ENCODE peak calls at places on chromosomes 16 and 17, in seven cellular contexts. One of them, this sample, is unnamed.

GRCh38 chr16:67992661-67993206 is 6.5 kb downstream of the DPEP2 start:
- DNase-seq in suprapubic skin: no peak
- DNase-seq in keratinocyte: no peak
- DNase-seq in upper lobe of right lung: no peak
- DNase-seq in GM12865: peak; percentile 28
- DNase-seq in CD8-positive, alpha-beta T cell: no peak
- DNase-seq in H1: no peak
- DNase-seq in this sample: no peak

GRCh38 chr16:48272837-48273421 is 25.6 kb upstream of the ABCC11 start:
- DNase-seq in suprapubic skin: no peak
- DNase-seq in keratinocyte: no peak
- DNase-seq in upper lobe of right lung: no peak
- DNase-seq in GM12865: no peak
- DNase-seq in CD8-positive, alpha-beta T cell: no peak
- DNase-seq in H1: no peak
- DNase-seq in this sample: no peak

GRCh38 chr17:48173191-48173590 is 65.6 kb downstream of the SNX11 start:
- DNase-seq in suprapubic skin: no peak
- DNase-seq in keratinocyte: no peak
- DNase-seq in upper lobe of right lung: no peak
- DNase-seq in GM12865: no peak
- DNase-seq in CD8-positive, alpha-beta T cell: no peak
- DNase-seq in H1: no peak
- DNase-seq in this sample: no peak

GRCh38 chr16:7324306-7324705 is 8.3 kb upstream of the RBFOX1 start:
- DNase-seq in suprapubic skin: no peak
- DNase-seq in keratinocyte: no peak
- DNase-seq in upper lobe of right lung: no peak
- DNase-seq in GM12865: no peak
- DNase-seq in CD8-positive, alpha-beta T cell: no peak
- DNase-seq in H1: no peak
- DNase-seq in this sample: no peak

GRCh38 chr16:66588981-66589713 is 9.9 kb downstream of the CMTM2 start:
- DNase-seq in suprapubic skin: no peak
- DNase-seq in keratinocyte: no peak
- DNase-seq in upper lobe of right lung: peak; percentile 82
- DNase-seq in GM12865: peak; percentile 73
- DNase-seq in CD8-positive, alpha-beta T cell: peak; percentile 81
- DNase-seq in H1: peak; percentile 73
- DNase-seq in this sample: no peak

GRCh38 chr16:12390644-12391043 is 413.0 kb downstream of the CPPED1 start:
- DNase-seq in suprapubic skin: no peak
- DNase-seq in keratinocyte: no peak
- DNase-seq in upper lobe of right lung: no peak
- DNase-seq in GM12865: no peak
- DNase-seq in CD8-positive, alpha-beta T cell: no peak
- DNase-seq in H1: no peak
- DNase-seq in this sample: no peak

GRCh38 chr16:51755039-51755501 is 604.0 kb upstream of the SALL1 start:
- DNase-seq in suprapubic skin: no peak
- DNase-seq in keratinocyte: no peak
- DNase-seq in upper lobe of right lung: no peak
- DNase-seq in GM12865: no peak
- DNase-seq in CD8-positive, alpha-beta T cell: no peak
- DNase-seq in H1: no peak
- DNase-seq in this sample: no peak

GRCh38 chr17:82602986-82603385 is 45.3 kb downstream of the WDR45B start:
- DNase-seq in suprapubic skin: no peak
- DNase-seq in keratinocyte: no peak
- DNase-seq in upper lobe of right lung: no peak
- DNase-seq in GM12865: peak; percentile 77
- DNase-seq in CD8-positive, alpha-beta T cell: no peak
- DNase-seq in H1: no peak
- DNase-seq in this sample: no peak

GRCh38 chr17:8383143-8383974 is at the start of gene RPL26:
- DNase-seq in suprapubic skin: peak; percentile 98
- DNase-seq in keratinocyte: peak; percentile 93
- DNase-seq in upper lobe of right lung: peak; percentile 96
- DNase-seq in GM12865: peak; percentile 98
- DNase-seq in CD8-positive, alpha-beta T cell: peak; percentile 96
- DNase-seq in H1: peak; percentile 96
- DNase-seq in this sample: peak; percentile 91
- TF ChIP-seq CTCF in suprapubic skin: peak; percentile 97
- TF ChIP-seq CTCF in keratinocyte: peak; percentile 97
- TF ChIP-seq CTCF in upper lobe of right lung: peak; percentile 99
- TF ChIP-seq CTCF in GM12865: peak; percentile 78
- TF ChIP-seq CTCF in CD8-positive, alpha-beta T cell: peak; percentile 100
- TF ChIP-seq CTCF in H1: peak; percentile 84
- TF ChIP-seq CTCF in this sample: peak; percentile 90

DNA sequence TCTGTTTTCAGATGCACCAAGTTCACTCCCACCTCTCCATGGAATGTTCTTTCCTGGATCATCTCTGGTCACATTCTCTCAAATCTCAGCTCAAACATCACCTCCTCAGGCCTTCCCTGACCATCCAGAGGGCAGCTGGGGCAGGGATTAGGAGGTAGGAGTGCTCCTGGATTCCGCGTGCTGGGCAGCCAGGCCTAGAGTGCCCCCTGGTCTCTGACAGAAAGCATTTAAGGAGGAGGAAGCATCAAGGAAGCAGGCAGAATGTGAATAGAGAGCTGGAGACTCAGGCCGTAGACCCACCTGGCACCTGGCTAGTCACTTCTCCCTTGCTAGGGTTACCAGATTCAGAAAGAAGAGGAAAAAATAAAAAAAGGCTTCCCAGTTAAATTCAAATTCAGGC is 2.5 kb upstream of the CYB561 start:
- DNase-seq in suprapubic skin: no peak
- DNase-seq in keratinocyte: no peak
- DNase-seq in upper lobe of right lung: no peak
- DNase-seq in GM12865: no peak
- DNase-seq in CD8-positive, alpha-beta T cell: no peak
- DNase-seq in H1: no peak
- DNase-seq in this sample: no peak
- H3K4me3 ChIP-seq in suprapubic skin: no peak overlapping the region
- H3K4me3 ChIP-seq in keratinocyte: no peak overlapping the region
- H3K4me3 ChIP-seq in upper lobe of right lung: no peak overlapping the region
- H3K4me3 ChIP-seq in GM12865: no peak overlapping the region
- H3K4me3 ChIP-seq in CD8-positive, alpha-beta T cell: no peak overlapping the region
- H3K4me3 ChIP-seq in H1: no peak overlapping the region
- H3K4me3 ChIP-seq in this sample: no peak overlapping the region

DNA sequence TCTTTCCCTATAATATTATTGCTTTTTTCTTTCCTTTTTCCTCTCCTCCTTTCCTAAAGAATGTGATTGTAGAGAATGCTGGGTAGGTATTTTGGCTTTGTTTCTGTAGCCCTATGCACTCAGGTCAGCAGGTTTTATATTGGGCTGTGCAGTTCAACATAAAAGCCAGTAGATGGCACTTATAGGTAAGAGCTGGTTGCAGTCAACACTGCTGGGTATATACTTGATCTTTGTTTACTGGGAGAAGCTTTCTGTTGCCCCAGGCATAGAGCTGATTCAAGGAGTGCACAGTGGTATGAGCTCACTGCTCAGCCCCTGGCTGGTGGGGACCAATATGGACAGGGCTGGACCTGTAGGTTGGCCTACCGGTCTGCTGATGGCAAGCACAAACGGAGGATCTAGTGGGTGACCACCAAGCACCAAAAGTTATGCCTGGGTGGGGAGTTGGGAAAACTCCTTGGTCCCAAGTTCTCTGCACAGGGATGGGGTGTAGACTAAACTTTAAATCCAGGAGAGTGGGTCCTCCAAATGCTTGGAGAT is 378.9 kb downstream of the PMP22 start:
- DNase-seq in suprapubic skin: no peak
- DNase-seq in keratinocyte: peak; percentile 36
- DNase-seq in upper lobe of right lung: no peak
- DNase-seq in GM12865: no peak
- DNase-seq in CD8-positive, alpha-beta T cell: no peak
- DNase-seq in H1: no peak
- DNase-seq in this sample: no peak
- TF ChIP-seq CTCF in suprapubic skin: no peak
- TF ChIP-seq CTCF in keratinocyte: peak; percentile 39
- TF ChIP-seq CTCF in upper lobe of right lung: no peak
- TF ChIP-seq CTCF in GM12865: no peak
- TF ChIP-seq CTCF in CD8-positive, alpha-beta T cell: no peak
- TF ChIP-seq CTCF in H1: peak; percentile 57
- TF ChIP-seq CTCF in this sample: peak; percentile 24

GRCh38 chr17:77383613-77384608 is 243.1 kb downstream of the SEC14L1 start:
- DNase-seq in suprapubic skin: no peak
- DNase-seq in keratinocyte: no peak
- DNase-seq in upper lobe of right lung: no peak
- DNase-seq in GM12865: no peak
- DNase-seq in CD8-positive, alpha-beta T cell: no peak
- DNase-seq in H1: no peak
- DNase-seq in this sample: no peak

GRCh38 chr17:77381185-77381700 is 240.5 kb downstream of the SEC14L1 start:
- DNase-seq in suprapubic skin: no peak
- DNase-seq in keratinocyte: no peak
- DNase-seq in upper lobe of right lung: no peak
- DNase-seq in GM12865: no peak
- DNase-seq in CD8-positive, alpha-beta T cell: no peak
- DNase-seq in H1: no peak
- DNase-seq in this sample: no peak

GRCh38 chr17:77382966-77383612 is 242.3 kb downstream of the SEC14L1 start:
- DNase-seq in suprapubic skin: no peak
- DNase-seq in keratinocyte: no peak
- DNase-seq in upper lobe of right lung: no peak
- DNase-seq in GM12865: no peak
- DNase-seq in CD8-positive, alpha-beta T cell: no peak
- DNase-seq in H1: no peak
- DNase-seq in this sample: no peak

GRCh38 chr17:77381731-77382130 is 241.0 kb downstream of the SEC14L1 start:
- DNase-seq in suprapubic skin: no peak
- DNase-seq in keratinocyte: no peak
- DNase-seq in upper lobe of right lung: no peak
- DNase-seq in GM12865: no peak
- DNase-seq in CD8-positive, alpha-beta T cell: no peak
- DNase-seq in H1: no peak
- DNase-seq in this sample: no peak

DNA sequence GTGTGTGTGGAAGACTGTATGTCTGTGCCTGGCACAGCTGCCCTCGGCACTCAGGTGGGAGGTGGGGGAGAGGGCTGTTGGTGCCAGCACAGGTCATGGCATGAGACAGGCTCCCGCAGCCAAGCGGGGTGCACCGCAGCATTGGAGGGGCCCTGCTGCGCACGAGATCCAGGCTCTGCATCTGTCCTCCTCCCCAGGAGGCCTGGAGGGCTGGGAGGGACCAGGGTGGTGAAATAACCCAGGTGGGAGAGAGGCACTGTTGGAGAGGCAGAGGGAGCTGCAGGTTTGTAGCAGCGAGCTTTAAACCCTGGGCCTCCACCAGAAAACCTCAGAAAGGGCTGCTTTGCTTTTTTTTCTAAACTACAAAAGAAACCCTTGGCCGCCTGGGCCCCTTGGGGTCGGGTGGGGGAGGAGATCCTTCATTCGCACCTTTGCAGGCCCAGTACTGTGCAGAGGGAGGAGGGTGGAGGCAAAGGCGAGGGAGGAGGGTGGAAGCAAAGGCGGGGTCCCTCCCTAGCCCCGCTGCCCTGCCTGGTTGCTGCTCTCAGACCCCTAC is 241.7 kb downstream of the SEC14L1 start:
- DNase-seq in suprapubic skin: no peak
- DNase-seq in keratinocyte: no peak
- DNase-seq in upper lobe of right lung: no peak
- DNase-seq in GM12865: peak; percentile 28
- DNase-seq in CD8-positive, alpha-beta T cell: peak; percentile 84
- DNase-seq in H1: no peak
- DNase-seq in this sample: no peak
- H3K4me3 ChIP-seq in suprapubic skin: no peak overlapping the region
- H3K4me3 ChIP-seq in keratinocyte: no peak overlapping the region
- H3K4me3 ChIP-seq in upper lobe of right lung: no peak overlapping the region
- H3K4me3 ChIP-seq in GM12865: no peak overlapping the region
- H3K4me3 ChIP-seq in CD8-positive, alpha-beta T cell: peak overlapping the region; percentile 34
- H3K4me3 ChIP-seq in H1: no peak overlapping the region
- H3K4me3 ChIP-seq in this sample: no peak overlapping the region

GRCh38 chr17:81442791-81443190 is 47.5 kb downstream of the BAHCC1 start:
- DNase-seq in suprapubic skin: no peak
- DNase-seq in keratinocyte: no peak
- DNase-seq in upper lobe of right lung: no peak
- DNase-seq in GM12865: no peak
- DNase-seq in CD8-positive, alpha-beta T cell: no peak
- DNase-seq in H1: no peak
- DNase-seq in this sample: no peak

GRCh38 chr17:81439926-81440450 is 44.7 kb downstream of the BAHCC1 start:
- DNase-seq in suprapubic skin: no peak
- DNase-seq in keratinocyte: no peak
- DNase-seq in upper lobe of right lung: no peak
- DNase-seq in GM12865: no peak
- DNase-seq in CD8-positive, alpha-beta T cell: no peak
- DNase-seq in H1: no peak
- DNase-seq in this sample: no peak

GRCh38 chr17:81438688-81439087 is 43.4 kb downstream of the BAHCC1 start:
- DNase-seq in suprapubic skin: no peak
- DNase-seq in keratinocyte: no peak
- DNase-seq in upper lobe of right lung: no peak
- DNase-seq in GM12865: no peak
- DNase-seq in CD8-positive, alpha-beta T cell: no peak
- DNase-seq in H1: no peak
- DNase-seq in this sample: no peak

GRCh38 chr17:81438024-81438664 is 42.9 kb downstream of the BAHCC1 start:
- DNase-seq in suprapubic skin: no peak
- DNase-seq in keratinocyte: no peak
- DNase-seq in upper lobe of right lung: no peak
- DNase-seq in GM12865: no peak
- DNase-seq in CD8-positive, alpha-beta T cell: no peak
- DNase-seq in H1: no peak
- DNase-seq in this sample: no peak

DNA sequence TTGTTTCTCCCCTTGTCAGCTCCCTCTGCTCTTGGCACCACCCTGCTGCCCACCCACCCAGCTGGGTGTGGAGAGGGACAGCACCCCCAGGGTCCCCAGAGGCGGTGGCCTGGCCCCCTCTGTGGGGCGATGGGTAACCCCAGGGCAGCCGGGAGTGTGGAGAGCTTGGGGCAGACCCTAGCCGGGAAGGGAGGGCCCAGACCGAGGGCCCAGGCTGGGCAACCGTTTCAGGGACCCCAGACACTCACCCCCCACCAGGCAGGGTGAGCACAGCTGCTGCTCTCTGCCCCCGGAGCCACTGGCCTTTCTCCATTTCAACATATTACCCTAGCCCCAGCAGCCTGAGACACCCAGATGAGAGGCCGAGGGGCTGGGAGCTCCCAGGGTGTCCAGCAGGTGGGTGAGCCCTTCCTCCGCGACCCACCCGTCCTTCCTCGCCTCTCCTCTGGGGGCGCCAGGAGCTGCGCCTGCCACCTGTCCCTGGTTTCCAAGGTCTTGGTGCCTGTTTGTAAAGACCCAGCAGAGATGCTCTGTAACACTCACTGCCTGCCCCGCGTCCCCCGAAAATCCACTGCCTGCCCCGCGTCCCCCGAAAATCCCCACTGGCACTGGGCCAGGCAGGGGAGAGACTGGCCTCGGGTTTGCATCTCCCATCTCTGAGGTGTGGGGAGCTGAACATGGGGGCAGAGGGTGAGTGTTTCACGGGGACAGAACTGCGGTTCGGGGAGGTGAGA is 45.4 kb downstream of the BAHCC1 start:
- DNase-seq in suprapubic skin: no peak
- DNase-seq in keratinocyte: no peak
- DNase-seq in upper lobe of right lung: no peak
- DNase-seq in GM12865: peak; percentile 47
- DNase-seq in CD8-positive, alpha-beta T cell: no peak
- DNase-seq in H1: peak; percentile 90
- DNase-seq in this sample: no peak
- TF ChIP-seq CTCF in suprapubic skin: peak; percentile 20
- TF ChIP-seq CTCF in keratinocyte: peak; percentile 36
- TF ChIP-seq CTCF in upper lobe of right lung: peak; percentile 30
- TF ChIP-seq CTCF in GM12865: peak; percentile 65
- TF ChIP-seq CTCF in CD8-positive, alpha-beta T cell: no peak
- TF ChIP-seq CTCF in H1: peak; percentile 94
- TF ChIP-seq CTCF in this sample: peak; percentile 59